ENCODE peak calls at places on chromosomes 7 and 10, in nine cellular contexts. One of them, this sample, is unnamed.

GRCh38 chr7:50497968-50498367 is 47.8 kb upstream of the FIGNL1 start:
- DNase-seq in T-helper 2 cell: no peak
- DNase-seq in NB4: no peak
- DNase-seq in lower leg skin: peak; percentile 66
- DNase-seq in glutamatergic neuron: no peak
- DNase-seq in caudate nucleus: no peak
- DNase-seq in BE2C: peak; percentile 42
- DNase-seq in NCI-H446: no peak
- DNase-seq in CD8-positive, alpha-beta memory T cell: no peak
- DNase-seq in this sample: no peak

GRCh38 chr7:124652237-124652636 is 113.4 kb downstream of the GPR37 start:
- DNase-seq in T-helper 2 cell: no peak
- DNase-seq in NB4: no peak
- DNase-seq in lower leg skin: no peak
- DNase-seq in glutamatergic neuron: no peak
- DNase-seq in caudate nucleus: no peak
- DNase-seq in BE2C: no peak
- DNase-seq in NCI-H446: no peak
- DNase-seq in CD8-positive, alpha-beta memory T cell: no peak
- DNase-seq in this sample: no peak

GRCh38 chr7:68244411-68244810 is 1247.8 kb downstream of the TYW1 start:
- DNase-seq in T-helper 2 cell: no peak
- DNase-seq in NB4: no peak
- DNase-seq in lower leg skin: no peak
- DNase-seq in glutamatergic neuron: no peak
- DNase-seq in caudate nucleus: no peak
- DNase-seq in BE2C: no peak
- DNase-seq in NCI-H446: no peak
- DNase-seq in CD8-positive, alpha-beta memory T cell: no peak
- DNase-seq in this sample: no peak

GRCh38 chr10:11610855-11611247 is 599 bp downstream of the USP6NL start:
- DNase-seq in T-helper 2 cell: no peak
- DNase-seq in NB4: peak; percentile 52
- DNase-seq in lower leg skin: peak; percentile 21
- DNase-seq in glutamatergic neuron: no peak
- DNase-seq in caudate nucleus: no peak
- DNase-seq in BE2C: no peak
- DNase-seq in NCI-H446: no peak
- DNase-seq in CD8-positive, alpha-beta memory T cell: no peak
- DNase-seq in this sample: no peak

GRCh38 chr7:82726038-82726800 is 282.6 kb upstream of the CACNA2D1 start:
- DNase-seq in T-helper 2 cell: no peak
- DNase-seq in NB4: no peak
- DNase-seq in lower leg skin: no peak
- DNase-seq in glutamatergic neuron: no peak
- DNase-seq in caudate nucleus: no peak
- DNase-seq in BE2C: no peak
- DNase-seq in NCI-H446: peak; percentile 79
- DNase-seq in CD8-positive, alpha-beta memory T cell: no peak
- DNase-seq in this sample: no peak

GRCh38 chr7:36078816-36079360 is 74.2 kb upstream of the EEPD1 start:
- DNase-seq in T-helper 2 cell: no peak
- DNase-seq in NB4: no peak
- DNase-seq in lower leg skin: no peak
- DNase-seq in glutamatergic neuron: no peak
- DNase-seq in caudate nucleus: no peak
- DNase-seq in BE2C: no peak
- DNase-seq in NCI-H446: no peak
- DNase-seq in CD8-positive, alpha-beta memory T cell: no peak
- DNase-seq in this sample: no peak

GRCh38 chr7:157397751-157398691 is 61.2 kb downstream of the DNAJB6 start:
- DNase-seq in T-helper 2 cell: no peak
- DNase-seq in NB4: peak; percentile 86
- DNase-seq in lower leg skin: no peak
- DNase-seq in glutamatergic neuron: peak; percentile 60
- DNase-seq in caudate nucleus: no peak
- DNase-seq in BE2C: peak; percentile 77
- DNase-seq in NCI-H446: no peak
- DNase-seq in CD8-positive, alpha-beta memory T cell: peak; percentile 44
- DNase-seq in this sample: no peak

GRCh38 chr10:30493609-30494530 is 59.9 kb downstream of the MAP3K8 start:
- DNase-seq in T-helper 2 cell: no peak
- DNase-seq in NB4: peak; percentile 88
- DNase-seq in lower leg skin: peak; percentile 80
- DNase-seq in glutamatergic neuron: no peak
- DNase-seq in caudate nucleus: no peak
- DNase-seq in BE2C: no peak
- DNase-seq in NCI-H446: no peak
- DNase-seq in CD8-positive, alpha-beta memory T cell: peak; percentile 47
- DNase-seq in this sample: peak; percentile 21

GRCh38 chr10:42367532-42368230 is 270.7 kb downstream of the ZNF33B start:
- DNase-seq in T-helper 2 cell: no peak
- DNase-seq in NB4: no peak
- DNase-seq in lower leg skin: peak; percentile 72
- DNase-seq in glutamatergic neuron: peak; percentile 83
- DNase-seq in caudate nucleus: peak; percentile 79
- DNase-seq in BE2C: peak; percentile 92
- DNase-seq in NCI-H446: peak; percentile 7
- DNase-seq in CD8-positive, alpha-beta memory T cell: no peak
- DNase-seq in this sample: peak; percentile 51

GRCh38 chr10:101141622-101142532 is 10.8 kb downstream of the TLX1 start:
- DNase-seq in T-helper 2 cell: peak; percentile 74
- DNase-seq in NB4: peak; percentile 88
- DNase-seq in lower leg skin: peak; percentile 65
- DNase-seq in glutamatergic neuron: peak; percentile 89
- DNase-seq in caudate nucleus: peak; percentile 36
- DNase-seq in BE2C: peak; percentile 85
- DNase-seq in NCI-H446: peak; percentile 77
- DNase-seq in CD8-positive, alpha-beta memory T cell: peak; percentile 81
- DNase-seq in this sample: peak; percentile 74

GRCh38 chr7:156240532-156240931 is 400.0 kb upstream of the RNF32 start:
- DNase-seq in T-helper 2 cell: no peak
- DNase-seq in NB4: no peak
- DNase-seq in lower leg skin: no peak
- DNase-seq in glutamatergic neuron: no peak
- DNase-seq in caudate nucleus: no peak
- DNase-seq in BE2C: no peak
- DNase-seq in NCI-H446: no peak
- DNase-seq in CD8-positive, alpha-beta memory T cell: no peak
- DNase-seq in this sample: no peak

GRCh38 chr10:101011517-101012423 is 12.2 kb downstream of the LZTS2 start:
- DNase-seq in T-helper 2 cell: no peak
- DNase-seq in NB4: no peak
- DNase-seq in lower leg skin: no peak
- DNase-seq in glutamatergic neuron: no peak
- DNase-seq in caudate nucleus: no peak
- DNase-seq in BE2C: no peak
- DNase-seq in NCI-H446: no peak
- DNase-seq in CD8-positive, alpha-beta memory T cell: no peak
- DNase-seq in this sample: no peak

GRCh38 chr7:81983421-81983820 is 213.6 kb upstream of the HGF start:
- DNase-seq in T-helper 2 cell: no peak
- DNase-seq in NB4: no peak
- DNase-seq in lower leg skin: no peak
- DNase-seq in glutamatergic neuron: no peak
- DNase-seq in caudate nucleus: no peak
- DNase-seq in BE2C: no peak
- DNase-seq in NCI-H446: no peak
- DNase-seq in CD8-positive, alpha-beta memory T cell: no peak
- DNase-seq in this sample: no peak

GRCh38 chr10:114713525-114713924 is 55.5 kb upstream of the ABLIM1 start:
- DNase-seq in T-helper 2 cell: no peak
- DNase-seq in NB4: no peak
- DNase-seq in lower leg skin: no peak
- DNase-seq in glutamatergic neuron: no peak
- DNase-seq in caudate nucleus: no peak
- DNase-seq in BE2C: no peak
- DNase-seq in NCI-H446: no peak
- DNase-seq in CD8-positive, alpha-beta memory T cell: no peak
- DNase-seq in this sample: no peak

GRCh38 chr7:139976838-139977656 is 85.7 kb downstream of the PARP12 start:
- DNase-seq in T-helper 2 cell: no peak
- DNase-seq in NB4: peak; percentile 54
- DNase-seq in lower leg skin: no peak
- DNase-seq in glutamatergic neuron: no peak
- DNase-seq in caudate nucleus: no peak
- DNase-seq in BE2C: no peak
- DNase-seq in NCI-H446: no peak
- DNase-seq in CD8-positive, alpha-beta memory T cell: no peak
- DNase-seq in this sample: no peak

GRCh38 chr7:93938293-93938692 is 16.8 kb downstream of the GNG11 start:
- DNase-seq in T-helper 2 cell: no peak
- DNase-seq in NB4: no peak
- DNase-seq in lower leg skin: no peak
- DNase-seq in glutamatergic neuron: no peak
- DNase-seq in caudate nucleus: no peak
- DNase-seq in BE2C: no peak
- DNase-seq in NCI-H446: no peak
- DNase-seq in CD8-positive, alpha-beta memory T cell: no peak
- DNase-seq in this sample: no peak

GRCh38 chr10:80276335-80276734 is 13.1 kb downstream of the MAT1A start:
- DNase-seq in T-helper 2 cell: no peak
- DNase-seq in NB4: no peak
- DNase-seq in lower leg skin: peak; percentile 5
- DNase-seq in glutamatergic neuron: no peak
- DNase-seq in caudate nucleus: no peak
- DNase-seq in BE2C: no peak
- DNase-seq in NCI-H446: no peak
- DNase-seq in CD8-positive, alpha-beta memory T cell: no peak
- DNase-seq in this sample: no peak

GRCh38 chr7:81127991-81128390 is 209.1 kb upstream of the SEMA3C start:
- DNase-seq in T-helper 2 cell: no peak
- DNase-seq in NB4: no peak
- DNase-seq in lower leg skin: no peak
- DNase-seq in glutamatergic neuron: no peak
- DNase-seq in caudate nucleus: no peak
- DNase-seq in BE2C: no peak
- DNase-seq in NCI-H446: no peak
- DNase-seq in CD8-positive, alpha-beta memory T cell: no peak
- DNase-seq in this sample: no peak

GRCh38 chr7:128682125-128682524 is 10.0 kb downstream of the GARIN1A start:
- DNase-seq in T-helper 2 cell: no peak
- DNase-seq in NB4: no peak
- DNase-seq in lower leg skin: no peak
- DNase-seq in glutamatergic neuron: no peak
- DNase-seq in caudate nucleus: no peak
- DNase-seq in BE2C: no peak
- DNase-seq in NCI-H446: no peak
- DNase-seq in CD8-positive, alpha-beta memory T cell: no peak
- DNase-seq in this sample: no peak

GRCh38 chr10:21700474-21700873 is 166.4 kb downstream of the MLLT10 start:
- DNase-seq in T-helper 2 cell: no peak
- DNase-seq in NB4: no peak
- DNase-seq in lower leg skin: no peak
- DNase-seq in glutamatergic neuron: no peak
- DNase-seq in caudate nucleus: no peak
- DNase-seq in BE2C: no peak
- DNase-seq in NCI-H446: no peak
- DNase-seq in CD8-positive, alpha-beta memory T cell: no peak
- DNase-seq in this sample: no peak

GRCh38 chr7:22865607-22865970 is 42.9 kb upstream of the TOMM7 start:
- DNase-seq in T-helper 2 cell: no peak
- DNase-seq in NB4: no peak
- DNase-seq in lower leg skin: no peak
- DNase-seq in glutamatergic neuron: no peak
- DNase-seq in caudate nucleus: no peak
- DNase-seq in BE2C: no peak
- DNase-seq in NCI-H446: no peak
- DNase-seq in CD8-positive, alpha-beta memory T cell: no peak
- DNase-seq in this sample: no peak

GRCh38 chr7:36005876-36006275 is 147.2 kb upstream of the EEPD1 start:
- DNase-seq in T-helper 2 cell: no peak
- DNase-seq in NB4: no peak
- DNase-seq in lower leg skin: no peak
- DNase-seq in glutamatergic neuron: no peak
- DNase-seq in caudate nucleus: no peak
- DNase-seq in BE2C: no peak
- DNase-seq in NCI-H446: no peak
- DNase-seq in CD8-positive, alpha-beta memory T cell: no peak
- DNase-seq in this sample: no peak

GRCh38 chr10:35642023-35642792 is at the start of gene FZD8:
- DNase-seq in T-helper 2 cell: peak; percentile 61
- DNase-seq in NB4: peak; percentile 45
- DNase-seq in lower leg skin: peak; percentile 86
- DNase-seq in glutamatergic neuron: peak; percentile 93
- DNase-seq in caudate nucleus: peak; percentile 44
- DNase-seq in BE2C: peak; percentile 88
- DNase-seq in NCI-H446: peak; percentile 93
- DNase-seq in CD8-positive, alpha-beta memory T cell: peak; percentile 68
- DNase-seq in this sample: peak; percentile 64

GRCh38 chr7:25950488-25951413 is 201.2 kb upstream of the NFE2L3 start:
- DNase-seq in T-helper 2 cell: peak; percentile 70
- DNase-seq in NB4: peak; percentile 99
- DNase-seq in lower leg skin: peak; percentile 92
- DNase-seq in glutamatergic neuron: peak; percentile 93
- DNase-seq in caudate nucleus: no peak
- DNase-seq in BE2C: peak; percentile 83
- DNase-seq in NCI-H446: peak; percentile 98
- DNase-seq in CD8-positive, alpha-beta memory T cell: peak; percentile 92
- DNase-seq in this sample: peak; percentile 66

GRCh38 chr7:111517441-111518037 is 44.8 kb downstream of the IMMP2L start:
- DNase-seq in T-helper 2 cell: no peak
- DNase-seq in NB4: no peak
- DNase-seq in lower leg skin: no peak
- DNase-seq in glutamatergic neuron: no peak
- DNase-seq in caudate nucleus: no peak
- DNase-seq in BE2C: no peak
- DNase-seq in NCI-H446: no peak
- DNase-seq in CD8-positive, alpha-beta memory T cell: no peak
- DNase-seq in this sample: no peak

GRCh38 chr7:143988986-143989745 is 11.0 kb upstream of the OR6B1 start:
- DNase-seq in T-helper 2 cell: no peak
- DNase-seq in NB4: no peak
- DNase-seq in lower leg skin: no peak
- DNase-seq in glutamatergic neuron: no peak
- DNase-seq in caudate nucleus: no peak
- DNase-seq in BE2C: no peak
- DNase-seq in NCI-H446: no peak
- DNase-seq in CD8-positive, alpha-beta memory T cell: no peak
- DNase-seq in this sample: no peak

This sample was measured in natural killer cell.